ENCODE peak calls at places on chromosome 13, in seven cellular contexts. T is GM12878, L is choroid plexus epithelial cell, J is Calu3, V is left ventricle myocardium inferior, M is breast epithelium, O is stomach. C is an unnamed sample.

GRCh38 chr13:45198924-45199323 is 1.9 kb downstream of the KCTD4 start:
- DNase-seq in T (no peak), L (peak), J (no peak), V (no peak), M (no peak), O (no peak), C (no peak)

GRCh38 chr13:48019796-48020195 is 17.7 kb upstream of the NUDT15 start:
- DNase-seq in T (no peak), L (no peak), J (no peak), V (no peak), M (no peak), O (no peak), C (no peak)

GRCh38 chr13:40644838-40645620 is 21.4 kb downstream of the FOXO1 start:
- DNase-seq in T (no peak), L (no peak), J (no peak), V (no peak), M (no peak), O (no peak), C (no peak)

GRCh38 chr13:53121131-53121773 is 92.6 kb downstream of the OLFM4 start:
- DNase-seq in T (no peak), L (no peak), J (no peak), V (no peak), M (no peak), O (no peak), C (no peak)

GRCh38 chr13:60143775-60144174 is 20.0 kb downstream of the DIAPH3 start:
- DNase-seq in T (no peak), L (no peak), J (no peak), V (no peak), M (no peak), O (no peak), C (no peak)

GRCh38 chr13:111920306-111920931 is 146.5 kb upstream of the SOX1 start:
- DNase-seq in T (no peak), L (no peak), J (no peak), V (no peak), M (no peak), O (peak), C (no peak)

GRCh38 chr13:35621989-35622388 is 145.5 kb upstream of the MAB21L1 start:
- DNase-seq in T (no peak), L (peak), J (no peak), V (no peak), M (no peak), O (no peak), C (no peak)

GRCh38 chr13:75372517-75372916 is 109.5 kb downstream of the TBC1D4 start:
- DNase-seq in T (no peak), L (peak), J (peak), V (no peak), M (no peak), O (no peak), C (no peak)

GRCh38 chr13:41060723-41061074 is 610 bp upstream of the WBP4 start:
- DNase-seq in T (peak), L (peak), J (peak), V (peak), M (peak), O (peak), C (no peak)

GRCh38 chr13:51364404-51365008 is 25.0 kb downstream of the SERPINE3 start:
- DNase-seq in T (no peak), L (peak), J (no peak), V (no peak), M (no peak), O (no peak), C (no peak)

GRCh38 chr13:79637086-79637763 is 156.3 kb downstream of the NDFIP2 start:
- DNase-seq in T (no peak), L (peak), J (no peak), V (peak), M (no peak), O (peak), C (peak)

GRCh38 chr13:43874512-43875092 is 4.9 kb downstream of the CCDC122 start:
- DNase-seq in T (no peak), L (peak), J (no peak), V (no peak), M (no peak), O (no peak), C (no peak)

GRCh38 chr13:106385669-106386068 is 149.8 kb downstream of the EFNB2 start:
- DNase-seq in T (no peak), L (no peak), J (no peak), V (no peak), M (no peak), O (no peak), C (no peak)

GRCh38 chr13:47413112-47413511 is 516.3 kb upstream of the HTR2A start:
- DNase-seq in T (no peak), L (peak), J (no peak), V (no peak), M (no peak), O (no peak), C (no peak)

GRCh38 chr13:39263033-39263432 is 224.8 kb downstream of the NHLRC3 start:
- DNase-seq in T (peak), L (peak), J (peak), V (no peak), M (no peak), O (peak), C (no peak)

GRCh38 chr13:45875951-45876350 is 24.4 kb upstream of the SIAH3 start:
- DNase-seq in T (no peak), L (no peak), J (peak), V (no peak), M (no peak), O (no peak), C (no peak)

GRCh38 chr13:51981355-51981754 is 29.9 kb downstream of the ATP7B start:
- DNase-seq in T (no peak), L (peak), J (no peak), V (no peak), M (no peak), O (no peak), C (no peak)

GRCh38 chr13:42215578-42216421 is 56.2 kb upstream of the AKAP11 start:
- DNase-seq in T (peak), L (peak), J (peak), V (no peak), M (no peak), O (no peak), C (peak)

GRCh38 chr13:44374348-44374712 is 706 bp downstream of the SERP2 start:
- DNase-seq in T (no peak), L (no peak), J (no peak), V (no peak), M (no peak), O (no peak), C (no peak)

GRCh38 chr13:109156181-109156935 is 526.9 kb downstream of the MYO16 start:
- DNase-seq in T (no peak), L (peak), J (no peak), V (peak), M (no peak), O (no peak), C (no peak)

GRCh38 chr13:22848539-22849052 is 332.2 kb upstream of the SGCG start:
- DNase-seq in T (no peak), L (no peak), J (no peak), V (no peak), M (no peak), O (no peak), C (no peak)

GRCh38 chr13:39462456-39462855 is 140.5 kb downstream of the LHFPL6 start:
- DNase-seq in T (no peak), L (peak), J (no peak), V (no peak), M (no peak), O (no peak), C (no peak)

GRCh38 chr13:84946144-84946543 is 853.1 kb downstream of the SLITRK6 start:
- DNase-seq in T (no peak), L (peak), J (no peak), V (no peak), M (no peak), O (no peak), C (no peak)

GRCh38 chr13:43767351-43767901 is 19.3 kb downstream of the ENOX1 start:
- DNase-seq in T (no peak), L (peak), J (no peak), V (peak), M (no peak), O (no peak), C (no peak)

GRCh38 chr13:24228852-24229458 is 68.4 kb downstream of the SPATA13 start:
- DNase-seq in T (no peak), L (peak), J (peak), V (no peak), M (no peak), O (no peak), C (peak)

GRCh38 chr13:114010401-114011101 is 36.7 kb upstream of the C13orf46 start:
- DNase-seq in T (no peak), L (no peak), J (no peak), V (no peak), M (no peak), O (no peak), C (no peak)

GRCh38 chr13:58406545-58406944 is 775.0 kb downstream of the PCDH17 start:
- DNase-seq in T (no peak), L (no peak), J (no peak), V (no peak), M (no peak), O (no peak), C (no peak)

GRCh38 chr13:86002921-86003488 is 203.8 kb upstream of the SLITRK6 start:
- DNase-seq in T (no peak), L (no peak), J (no peak), V (no peak), M (no peak), O (no peak), C (no peak)

GRCh38 chr13:50891206-50891605 is 18.4 kb upstream of the RNASEH2B start:
- DNase-seq in T (no peak), L (no peak), J (no peak), V (no peak), M (no peak), O (no peak), C (no peak)

GRCh38 chr13:112910016-112910415 is 59.0 kb upstream of the MCF2L start:
- DNase-seq in T (no peak), L (no peak), J (no peak), V (no peak), M (no peak), O (no peak), C (no peak)

GRCh38 chr13:107462501-107462900 is 752.8 kb downstream of the LIG4 start:
- DNase-seq in T (no peak), L (peak), J (no peak), V (no peak), M (no peak), O (no peak), C (no peak)

GRCh38 chr13:106337096-106337495 is 198.4 kb downstream of the EFNB2 start:
- DNase-seq in T (no peak), L (peak), J (no peak), V (no peak), M (no peak), O (no peak), C (no peak)

GRCh38 chr13:60398438-60398891 is 1.4 kb downstream of the TDRD3 start:
- DNase-seq in T (no peak), L (no peak), J (no peak), V (no peak), M (no peak), O (no peak), C (no peak)

GRCh38 chr13:80215368-80215767 is 125.6 kb downstream of the SPRY2 start:
- DNase-seq in T (no peak), L (peak), J (no peak), V (no peak), M (no peak), O (no peak), C (no peak)

GRCh38 chr13:51590966-51591627 is 6.8 kb downstream of the WDFY2 start:
- DNase-seq in T (no peak), L (peak), J (no peak), V (no peak), M (no peak), O (peak), C (peak)

GRCh38 chr13:23069571-23069970 is 111.2 kb upstream of the SGCG start:
- DNase-seq in T (no peak), L (peak), J (no peak), V (no peak), M (no peak), O (no peak), C (no peak)

GRCh38 chr13:42380420-42381164 is 108.6 kb downstream of the AKAP11 start:
- DNase-seq in T (peak), L (no peak), J (no peak), V (no peak), M (no peak), O (no peak), C (no peak)

GRCh38 chr13:59658736-59659330 is 504.9 kb downstream of the DIAPH3 start:
- DNase-seq in T (no peak), L (no peak), J (no peak), V (no peak), M (no peak), O (no peak), C (no peak)

GRCh38 chr13:25455146-25455545 is 83.4 kb downstream of the ATP8A2 start:
- DNase-seq in T (no peak), L (no peak), J (no peak), V (no peak), M (no peak), O (no peak), C (peak)
- TF ChIP-seq CTCF in T (no peak), L (no peak), J (no peak), V (no peak), M (no peak), O (no peak), C (no peak)

GRCh38 chr13:96052655-96053002 is 572 bp downstream of the UGGT2 start:
- DNase-seq in T (peak), L (peak), J (peak), V (no peak), M (no peak), O (no peak), C (no peak)

GRCh38 chr13:96053003-96053703 is at the start of gene UGGT2:
- DNase-seq in T (peak), L (peak), J (peak), V (peak), M (peak), O (peak), C (peak)
- TF ChIP-seq CTCF in T (no peak), L (no peak), J (no peak), V (peak), M (no peak), O (no peak), C (no peak)

DNA sequence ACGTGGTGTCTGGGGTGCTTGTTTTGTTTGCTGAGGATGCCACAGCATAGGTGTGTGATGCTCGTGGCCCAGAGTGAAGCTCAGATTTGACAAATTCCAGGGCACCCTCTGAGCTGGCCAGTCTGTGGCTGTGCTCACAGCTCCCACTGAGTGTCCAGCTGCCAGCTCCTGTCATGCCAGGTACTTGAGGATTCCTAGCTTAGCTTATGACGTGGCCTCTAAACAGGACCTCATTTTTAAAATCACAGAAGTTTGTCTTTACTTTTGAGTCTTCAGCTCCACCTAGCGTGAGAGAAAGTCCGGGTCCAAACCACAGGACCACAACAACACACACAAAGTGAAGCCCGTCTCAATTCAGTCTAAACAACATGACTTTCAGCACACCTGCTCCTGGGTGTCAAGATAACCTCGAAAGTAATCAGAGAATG is 117.3 kb downstream of the RAB20 start:
- DNase-seq in T (no peak), L (peak), J (peak), V (peak), M (no peak), O (no peak), C (no peak)
- TF ChIP-seq CTCF in T (peak), L (peak), J (no peak), V (peak), M (no peak), O (peak), C (peak)

GRCh38 chr13:74040200-74040599 is 94.0 kb downstream of the KLF12 start:
- DNase-seq in T (no peak), L (peak), J (peak), V (peak), M (no peak), O (peak), C (no peak)
- TF ChIP-seq CTCF in T (peak), L (peak), J (no peak), V (peak), M (no peak), O (peak), C (peak)

GRCh38 chr13:31043891-31044657 is 111.6 kb downstream of the TEX26 start:
- DNase-seq in T (peak), L (peak), J (peak), V (peak), M (peak), O (peak), C (peak)
- TF ChIP-seq CTCF in T (peak), L (peak), J (peak), V (peak), M (peak), O (peak), C (peak)

GRCh38 chr13:104477256-104477655 is 1411.0 kb upstream of the SLC10A2 start:
- DNase-seq in T (no peak), L (peak), J (no peak), V (no peak), M (no peak), O (no peak), C (no peak)
- TF ChIP-seq CTCF in T (no peak), L (no peak), J (no peak), V (no peak), M (no peak), O (no peak), C (no peak)

DNA sequence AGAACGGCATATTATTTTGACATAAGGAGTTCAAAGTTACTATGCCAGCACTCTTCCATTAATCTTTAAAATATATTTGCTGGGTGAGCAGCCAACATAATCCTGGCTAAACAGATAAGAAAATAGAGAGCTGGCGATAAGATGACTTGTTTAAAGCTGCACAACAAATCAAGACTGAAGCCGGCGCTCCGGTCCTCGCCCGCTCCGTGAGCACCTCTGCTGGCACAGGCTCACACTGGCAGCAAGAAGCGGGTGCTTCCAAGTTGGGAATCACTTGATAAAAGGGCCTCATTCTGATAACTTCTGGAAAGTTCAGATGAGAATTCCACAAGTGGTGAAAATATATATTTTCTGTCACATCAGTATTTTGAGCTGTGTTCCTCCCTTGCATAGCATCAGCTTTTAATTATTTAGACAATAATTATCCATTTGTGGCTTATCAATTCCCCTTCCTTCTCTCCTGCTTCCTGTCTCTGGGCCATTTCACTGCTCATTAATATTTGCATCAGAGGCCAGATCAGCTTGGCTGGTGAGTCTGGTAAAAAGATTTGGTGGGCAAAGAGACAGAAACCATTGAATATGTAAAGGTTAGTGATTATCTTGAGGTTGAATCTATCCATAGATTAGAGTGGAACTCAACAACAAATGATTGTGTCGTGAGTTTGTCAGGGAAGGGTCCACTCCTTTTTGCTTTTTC is 205.3 kb downstream of the MZT1 start:
- DNase-seq in T (no peak), L (no peak), J (peak), V (no peak), M (no peak), O (peak), C (no peak)
- TF ChIP-seq CTCF in T (no peak), L (no peak), J (no peak), V (no peak), M (no peak), O (no peak), C (no peak)

DNA sequence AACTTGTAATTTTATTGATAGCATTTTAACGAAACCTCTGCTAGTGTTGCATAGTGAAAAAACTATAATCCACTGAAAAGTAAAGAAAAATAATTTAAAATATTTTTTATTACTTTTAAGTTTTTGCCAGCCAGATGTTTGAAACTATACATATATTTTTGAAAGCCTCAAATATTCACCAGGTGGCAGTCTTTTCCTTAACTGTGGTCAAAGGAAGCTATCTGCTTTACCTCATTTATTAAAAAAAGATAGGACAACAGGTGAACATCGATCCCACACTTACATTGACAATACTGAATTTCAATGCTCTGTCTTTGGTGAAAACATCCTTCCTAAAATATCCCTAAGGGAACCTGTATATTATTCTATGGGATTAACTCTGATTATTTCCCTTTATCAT is 100.5 kb downstream of the TRPC4 start:
- DNase-seq in T (no peak), L (no peak), J (no peak), V (no peak), M (no peak), O (no peak), C (no peak)
- TF ChIP-seq CTCF in T (no peak), L (peak), J (no peak), V (peak), M (no peak), O (no peak), C (peak)

DNA sequence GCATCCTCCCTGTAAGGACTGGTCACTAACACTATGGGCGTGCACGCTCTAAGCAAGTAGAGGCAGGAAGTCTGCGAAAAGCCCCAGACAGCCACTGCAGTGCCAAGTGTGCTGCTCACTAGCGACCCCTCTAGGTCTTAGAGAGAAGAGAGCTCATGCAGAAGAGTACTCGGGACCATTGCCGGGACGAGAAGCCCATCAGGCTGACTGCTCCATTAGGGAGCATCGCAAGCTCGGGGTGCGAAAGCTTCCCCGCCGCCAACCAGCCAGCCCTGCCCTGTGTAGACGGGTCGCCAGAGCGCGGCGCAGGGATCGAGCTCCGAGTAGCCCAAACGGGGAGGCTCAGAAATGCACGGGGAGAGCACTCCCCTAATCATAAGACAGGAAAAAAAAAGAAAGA is 16.6 kb downstream of the POU4F1 start:
- DNase-seq in T (no peak), L (no peak), J (no peak), V (no peak), M (no peak), O (no peak), C (no peak)
- TF ChIP-seq CTCF in T (peak), L (peak), J (no peak), V (no peak), M (no peak), O (no peak), C (no peak)

C was measured in LNCaP clone FGC.